ENCODE peak calls at places on chromosome 11, in ten cellular contexts. One of them, this sample, is unnamed.

GRCh38 chr11:108556019-108556418 is 37.5 kb downstream of the EXPH5 start:
- DNase-seq in spleen: no peak
- DNase-seq in endothelial cell: no peak
- DNase-seq in mammary epithelial cell: no peak
- DNase-seq in heart right ventricle: no peak
- DNase-seq in cardiac muscle cell: no peak
- DNase-seq in thyroid gland: no peak
- DNase-seq in suprapubic skin: no peak
- DNase-seq in AG09309: no peak
- DNase-seq in fibroblast of lung: no peak
- DNase-seq in this sample: no peak

GRCh38 chr11:71163371-71163770 is 89.0 kb downstream of the SHANK2 start:
- DNase-seq in spleen: no peak
- DNase-seq in endothelial cell: no peak
- DNase-seq in mammary epithelial cell: no peak
- DNase-seq in heart right ventricle: no peak
- DNase-seq in cardiac muscle cell: no peak
- DNase-seq in thyroid gland: no peak
- DNase-seq in suprapubic skin: peak
- DNase-seq in AG09309: no peak
- DNase-seq in fibroblast of lung: no peak
- DNase-seq in this sample: no peak

GRCh38 chr11:14075118-14075601 is 112.6 kb downstream of the SPON1 start:
- DNase-seq in spleen: no peak
- DNase-seq in endothelial cell: no peak
- DNase-seq in mammary epithelial cell: peak
- DNase-seq in heart right ventricle: no peak
- DNase-seq in cardiac muscle cell: no peak
- DNase-seq in thyroid gland: no peak
- DNase-seq in suprapubic skin: no peak
- DNase-seq in AG09309: peak
- DNase-seq in fibroblast of lung: peak
- DNase-seq in this sample: no peak

GRCh38 chr11:37988031-37988430 is 1390.0 kb upstream of the RAG2 start:
- DNase-seq in spleen: no peak
- DNase-seq in endothelial cell: no peak
- DNase-seq in mammary epithelial cell: peak
- DNase-seq in heart right ventricle: peak
- DNase-seq in cardiac muscle cell: peak
- DNase-seq in thyroid gland: no peak
- DNase-seq in suprapubic skin: no peak
- DNase-seq in AG09309: no peak
- DNase-seq in fibroblast of lung: peak
- DNase-seq in this sample: no peak

GRCh38 chr11:81237139-81237538 is 1496.5 kb downstream of the FAM181B start:
- DNase-seq in spleen: no peak
- DNase-seq in endothelial cell: peak
- DNase-seq in mammary epithelial cell: peak
- DNase-seq in heart right ventricle: peak
- DNase-seq in cardiac muscle cell: peak
- DNase-seq in thyroid gland: no peak
- DNase-seq in suprapubic skin: no peak
- DNase-seq in AG09309: no peak
- DNase-seq in fibroblast of lung: peak
- DNase-seq in this sample: no peak

GRCh38 chr11:119187123-119187892 is 2.0 kb downstream of the NHERF4 start:
- DNase-seq in spleen: no peak
- DNase-seq in endothelial cell: no peak
- DNase-seq in mammary epithelial cell: no peak
- DNase-seq in heart right ventricle: no peak
- DNase-seq in cardiac muscle cell: no peak
- DNase-seq in thyroid gland: no peak
- DNase-seq in suprapubic skin: no peak
- DNase-seq in AG09309: no peak
- DNase-seq in fibroblast of lung: no peak
- DNase-seq in this sample: no peak

GRCh38 chr11:93089474-93090102 is 108.2 kb downstream of the SLC36A4 start:
- DNase-seq in spleen: no peak
- DNase-seq in endothelial cell: peak
- DNase-seq in mammary epithelial cell: peak
- DNase-seq in heart right ventricle: no peak
- DNase-seq in cardiac muscle cell: peak
- DNase-seq in thyroid gland: no peak
- DNase-seq in suprapubic skin: no peak
- DNase-seq in AG09309: peak
- DNase-seq in fibroblast of lung: peak
- DNase-seq in this sample: peak

GRCh38 chr11:20631525-20632168 is 32.2 kb downstream of the SLC6A5 start:
- DNase-seq in spleen: no peak
- DNase-seq in endothelial cell: no peak
- DNase-seq in mammary epithelial cell: peak
- DNase-seq in heart right ventricle: no peak
- DNase-seq in cardiac muscle cell: no peak
- DNase-seq in thyroid gland: no peak
- DNase-seq in suprapubic skin: no peak
- DNase-seq in AG09309: no peak
- DNase-seq in fibroblast of lung: no peak
- DNase-seq in this sample: no peak

GRCh38 chr11:75784085-75784478 is 15.5 kb downstream of the DGAT2 start:
- DNase-seq in spleen: no peak
- DNase-seq in endothelial cell: no peak
- DNase-seq in mammary epithelial cell: no peak
- DNase-seq in heart right ventricle: no peak
- DNase-seq in cardiac muscle cell: no peak
- DNase-seq in thyroid gland: no peak
- DNase-seq in suprapubic skin: no peak
- DNase-seq in AG09309: no peak
- DNase-seq in fibroblast of lung: no peak
- DNase-seq in this sample: no peak

GRCh38 chr11:44515085-44515484 is 50.4 kb upstream of the CD82 start:
- DNase-seq in spleen: peak
- DNase-seq in endothelial cell: no peak
- DNase-seq in mammary epithelial cell: no peak
- DNase-seq in heart right ventricle: no peak
- DNase-seq in cardiac muscle cell: peak
- DNase-seq in thyroid gland: no peak
- DNase-seq in suprapubic skin: no peak
- DNase-seq in AG09309: no peak
- DNase-seq in fibroblast of lung: no peak
- DNase-seq in this sample: no peak

DNA sequence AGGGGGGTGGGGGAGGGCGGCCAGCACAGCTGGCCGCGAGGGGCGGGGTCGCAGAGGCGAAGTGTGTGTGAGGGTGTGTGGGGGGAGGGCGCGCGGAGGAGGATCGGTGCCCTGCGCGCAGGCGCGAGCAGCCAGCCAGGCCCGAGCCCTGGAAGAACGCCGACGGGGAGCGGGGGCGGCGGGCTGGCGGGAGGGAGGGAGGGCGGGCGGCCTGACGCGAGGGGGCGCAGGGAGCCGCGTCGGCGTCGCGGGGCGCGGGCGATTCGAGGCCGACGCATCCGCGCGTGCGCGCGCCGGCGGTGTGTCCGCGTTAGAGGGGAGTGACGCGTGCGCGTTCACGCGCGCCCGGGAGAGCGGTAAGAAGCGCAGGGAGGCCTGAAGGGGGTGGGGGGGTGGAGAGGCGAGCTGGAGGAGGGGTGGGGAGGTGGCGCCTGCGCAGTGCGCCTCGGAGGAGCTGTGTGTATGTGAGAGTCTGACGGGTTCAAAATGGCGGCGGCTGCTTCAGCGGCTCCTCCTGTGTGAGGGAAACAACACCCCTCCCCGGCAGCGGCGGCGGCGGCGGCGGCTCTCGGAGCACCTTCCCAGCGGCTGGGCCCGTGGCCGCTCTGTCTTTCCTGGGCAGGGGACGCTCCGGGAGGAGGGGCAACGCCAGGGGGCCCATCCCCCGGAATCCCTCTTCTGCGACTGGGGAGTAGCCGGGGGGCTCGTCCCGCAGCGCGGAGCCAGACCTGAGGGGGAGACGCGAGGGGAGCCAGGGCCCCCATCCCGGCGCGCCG is at the start of gene KDM2A:
- DNase-seq in spleen: peak
- DNase-seq in endothelial cell: peak
- DNase-seq in mammary epithelial cell: peak
- DNase-seq in heart right ventricle: peak
- DNase-seq in cardiac muscle cell: peak
- DNase-seq in thyroid gland: peak
- DNase-seq in suprapubic skin: peak
- DNase-seq in AG09309: peak
- DNase-seq in fibroblast of lung: peak
- DNase-seq in this sample: peak
- TF ChIP-seq CTCF in spleen: no peak
- TF ChIP-seq CTCF in endothelial cell: peak
- TF ChIP-seq CTCF in mammary epithelial cell: no peak
- TF ChIP-seq CTCF in heart right ventricle: peak
- TF ChIP-seq CTCF in cardiac muscle cell: no peak
- TF ChIP-seq CTCF in thyroid gland: no peak
- TF ChIP-seq CTCF in suprapubic skin: no peak
- TF ChIP-seq CTCF in AG09309: no peak
- TF ChIP-seq CTCF in fibroblast of lung: no peak
- TF ChIP-seq CTCF in this sample: peak

GRCh38 chr11:114053406-114053805 is 6.1 kb upstream of the ZBTB16 start:
- DNase-seq in spleen: no peak
- DNase-seq in endothelial cell: no peak
- DNase-seq in mammary epithelial cell: no peak
- DNase-seq in heart right ventricle: no peak
- DNase-seq in cardiac muscle cell: peak
- DNase-seq in thyroid gland: no peak
- DNase-seq in suprapubic skin: peak
- DNase-seq in AG09309: no peak
- DNase-seq in fibroblast of lung: peak
- DNase-seq in this sample: no peak
- TF ChIP-seq CTCF in spleen: no peak
- TF ChIP-seq CTCF in endothelial cell: no peak
- TF ChIP-seq CTCF in mammary epithelial cell: no peak
- TF ChIP-seq CTCF in heart right ventricle: no peak
- TF ChIP-seq CTCF in cardiac muscle cell: no peak
- TF ChIP-seq CTCF in thyroid gland: no peak
- TF ChIP-seq CTCF in suprapubic skin: no peak
- TF ChIP-seq CTCF in AG09309: no peak
- TF ChIP-seq CTCF in fibroblast of lung: no peak
- TF ChIP-seq CTCF in this sample: no peak

GRCh38 chr11:9316334-9316733 is 1.9 kb upstream of the TMEM41B start:
- DNase-seq in spleen: no peak
- DNase-seq in endothelial cell: no peak
- DNase-seq in mammary epithelial cell: no peak
- DNase-seq in heart right ventricle: no peak
- DNase-seq in cardiac muscle cell: no peak
- DNase-seq in thyroid gland: no peak
- DNase-seq in suprapubic skin: no peak
- DNase-seq in AG09309: no peak
- DNase-seq in fibroblast of lung: no peak
- DNase-seq in this sample: no peak

GRCh38 chr11:9315078-9315688 is 790 bp upstream of the TMEM41B start:
- DNase-seq in spleen: peak
- DNase-seq in endothelial cell: peak
- DNase-seq in mammary epithelial cell: no peak
- DNase-seq in heart right ventricle: no peak
- DNase-seq in cardiac muscle cell: no peak
- DNase-seq in thyroid gland: peak
- DNase-seq in suprapubic skin: peak
- DNase-seq in AG09309: no peak
- DNase-seq in fibroblast of lung: peak
- DNase-seq in this sample: no peak

GRCh38 chr11:9310485-9310884 is 3.9 kb downstream of the TMEM41B start:
- DNase-seq in spleen: no peak
- DNase-seq in endothelial cell: no peak
- DNase-seq in mammary epithelial cell: no peak
- DNase-seq in heart right ventricle: no peak
- DNase-seq in cardiac muscle cell: no peak
- DNase-seq in thyroid gland: no peak
- DNase-seq in suprapubic skin: no peak
- DNase-seq in AG09309: no peak
- DNase-seq in fibroblast of lung: no peak
- DNase-seq in this sample: no peak

GRCh38 chr11:9313648-9314290 is 624 bp downstream of the TMEM41B start:
- DNase-seq in spleen: no peak
- DNase-seq in endothelial cell: peak
- DNase-seq in mammary epithelial cell: peak
- DNase-seq in heart right ventricle: no peak
- DNase-seq in cardiac muscle cell: peak
- DNase-seq in thyroid gland: peak
- DNase-seq in suprapubic skin: no peak
- DNase-seq in AG09309: no peak
- DNase-seq in fibroblast of lung: peak
- DNase-seq in this sample: no peak

GRCh38 chr11:9314291-9315077 is at the start of gene TMEM41B:
- DNase-seq in spleen: peak
- DNase-seq in endothelial cell: peak
- DNase-seq in mammary epithelial cell: peak
- DNase-seq in heart right ventricle: peak
- DNase-seq in cardiac muscle cell: peak
- DNase-seq in thyroid gland: peak
- DNase-seq in suprapubic skin: peak
- DNase-seq in AG09309: peak
- DNase-seq in fibroblast of lung: peak
- DNase-seq in this sample: peak
- TF ChIP-seq CTCF in spleen: no peak
- TF ChIP-seq CTCF in endothelial cell: peak
- TF ChIP-seq CTCF in mammary epithelial cell: peak
- TF ChIP-seq CTCF in heart right ventricle: peak
- TF ChIP-seq CTCF in cardiac muscle cell: no peak
- TF ChIP-seq CTCF in thyroid gland: no peak
- TF ChIP-seq CTCF in suprapubic skin: no peak
- TF ChIP-seq CTCF in AG09309: no peak
- TF ChIP-seq CTCF in fibroblast of lung: no peak
- TF ChIP-seq CTCF in this sample: no peak

GRCh38 chr11:62404918-62405317 is 13.9 kb upstream of the SCGB1A1 start:
- DNase-seq in spleen: no peak
- DNase-seq in endothelial cell: no peak
- DNase-seq in mammary epithelial cell: no peak
- DNase-seq in heart right ventricle: no peak
- DNase-seq in cardiac muscle cell: no peak
- DNase-seq in thyroid gland: no peak
- DNase-seq in suprapubic skin: no peak
- DNase-seq in AG09309: no peak
- DNase-seq in fibroblast of lung: no peak
- DNase-seq in this sample: no peak

GRCh38 chr11:62402226-62402625 is 16.6 kb upstream of the SCGB1A1 start:
- DNase-seq in spleen: peak
- DNase-seq in endothelial cell: no peak
- DNase-seq in mammary epithelial cell: no peak
- DNase-seq in heart right ventricle: peak
- DNase-seq in cardiac muscle cell: no peak
- DNase-seq in thyroid gland: peak
- DNase-seq in suprapubic skin: peak
- DNase-seq in AG09309: no peak
- DNase-seq in fibroblast of lung: no peak
- DNase-seq in this sample: no peak

GRCh38 chr11:62401781-62402180 is 17.1 kb upstream of the SCGB1A1 start:
- DNase-seq in spleen: peak
- DNase-seq in endothelial cell: no peak
- DNase-seq in mammary epithelial cell: no peak
- DNase-seq in heart right ventricle: no peak
- DNase-seq in cardiac muscle cell: no peak
- DNase-seq in thyroid gland: no peak
- DNase-seq in suprapubic skin: no peak
- DNase-seq in AG09309: no peak
- DNase-seq in fibroblast of lung: no peak
- DNase-seq in this sample: no peak

GRCh38 chr11:62402994-62403393 is 15.8 kb upstream of the SCGB1A1 start:
- DNase-seq in spleen: no peak
- DNase-seq in endothelial cell: no peak
- DNase-seq in mammary epithelial cell: no peak
- DNase-seq in heart right ventricle: no peak
- DNase-seq in cardiac muscle cell: no peak
- DNase-seq in thyroid gland: no peak
- DNase-seq in suprapubic skin: no peak
- DNase-seq in AG09309: no peak
- DNase-seq in fibroblast of lung: no peak
- DNase-seq in this sample: no peak

GRCh38 chr11:62404435-62404834 is 14.4 kb upstream of the SCGB1A1 start:
- DNase-seq in spleen: no peak
- DNase-seq in endothelial cell: no peak
- DNase-seq in mammary epithelial cell: no peak
- DNase-seq in heart right ventricle: no peak
- DNase-seq in cardiac muscle cell: no peak
- DNase-seq in thyroid gland: no peak
- DNase-seq in suprapubic skin: no peak
- DNase-seq in AG09309: no peak
- DNase-seq in fibroblast of lung: no peak
- DNase-seq in this sample: no peak
- TF ChIP-seq CTCF in spleen: no peak
- TF ChIP-seq CTCF in endothelial cell: no peak
- TF ChIP-seq CTCF in mammary epithelial cell: no peak
- TF ChIP-seq CTCF in heart right ventricle: no peak
- TF ChIP-seq CTCF in cardiac muscle cell: no peak
- TF ChIP-seq CTCF in thyroid gland: no peak
- TF ChIP-seq CTCF in suprapubic skin: no peak
- TF ChIP-seq CTCF in AG09309: no peak
- TF ChIP-seq CTCF in fibroblast of lung: no peak
- TF ChIP-seq CTCF in this sample: no peak

This sample was measured in GM10248.